ENCODE peak calls at places on chromosomes 11 and 22, in six cellular contexts. G is fibroblast of lung, I is Kasumi-1, R is endothelial cell, O is LHCN-M2, B is GM04504. S is an unnamed sample.

GRCh38 chr11:93221539-93221938 is 23.7 kb upstream of the SLC36A4 start:
- DNase-seq in G (no peak), I (no peak), R (no peak), O (no peak), B (no peak), S (no peak)

GRCh38 chr11:11574373-11574772 is 47.4 kb downstream of the GALNT18 start:
- DNase-seq in G (no peak), I (no peak), R (no peak), O (no peak), B (no peak), S (no peak)

GRCh38 chr22:50508897-50509296 is 873 bp downstream of the NCAPH2 start:
- DNase-seq in G (no peak), I (no peak), R (no peak), O (no peak), B (no peak), S (no peak)

GRCh38 chr11:25928076-25928475 is 403.9 kb upstream of the ANO3 start:
- DNase-seq in G (no peak), I (no peak), R (no peak), O (no peak), B (no peak), S (peak)

GRCh38 chr11:10044618-10045017 is 249.4 kb downstream of the SBF2 start:
- DNase-seq in G (peak), I (peak), R (no peak), O (peak), B (no peak), S (no peak)

GRCh38 chr11:59173964-59174663 is 2.2 kb downstream of the DTX4 start:
- DNase-seq in G (peak), I (no peak), R (no peak), O (peak), B (no peak), S (peak)

GRCh38 chr11:65642014-65642671 is 4.2 kb downstream of the SIPA1 start:
- DNase-seq in G (no peak), I (no peak), R (peak), O (no peak), B (no peak), S (no peak)

GRCh38 chr22:45105281-45105700 is 58.4 kb upstream of the NUP50 start:
- DNase-seq in G (peak), I (no peak), R (no peak), O (peak), B (peak), S (peak)

GRCh38 chr11:12150831-12151382 is 40.5 kb downstream of the MICAL2 start:
- DNase-seq in G (peak), I (no peak), R (no peak), O (no peak), B (no peak), S (no peak)

GRCh38 chr11:77188912-77189491 is 61.0 kb downstream of the MYO7A start:
- DNase-seq in G (no peak), I (no peak), R (no peak), O (no peak), B (no peak), S (no peak)

GRCh38 chr11:129434641-129435498 is 59.2 kb downstream of the BARX2 start:
- DNase-seq in G (peak), I (no peak), R (no peak), O (no peak), B (no peak), S (no peak)

GRCh38 chr11:46879056-46879585 is 33.0 kb upstream of the CKAP5 start:
- DNase-seq in G (no peak), I (no peak), R (no peak), O (no peak), B (no peak), S (no peak)

GRCh38 chr22:49738006-49738405 is 89.7 kb downstream of the BRD1 start:
- DNase-seq in G (no peak), I (no peak), R (no peak), O (no peak), B (no peak), S (no peak)

GRCh38 chr11:33703771-33704170 is 3.1 kb upstream of the C11orf91 start:
- DNase-seq in G (peak), I (no peak), R (no peak), O (peak), B (no peak), S (no peak)

GRCh38 chr22:46296257-46297150 is at the start of gene GTSE1:
- DNase-seq in G (peak), I (peak), R (peak), O (peak), B (peak), S (peak)

GRCh38 chr11:26847459-26847858 is 125.6 kb upstream of the SLC5A12 start:
- DNase-seq in G (no peak), I (no peak), R (no peak), O (no peak), B (peak), S (no peak)

GRCh38 chr11:1557904-1558831 is 13.9 kb downstream of the DUSP8 start:
- DNase-seq in G (peak), I (no peak), R (no peak), O (no peak), B (peak), S (peak)

GRCh38 chr22:37045958-37046357 is 5.6 kb upstream of the KCTD17 start:
- DNase-seq in G (peak), I (peak), R (peak), O (peak), B (no peak), S (peak)

GRCh38 chr11:92917927-92918326 is 51.5 kb upstream of the MTNR1B start:
- DNase-seq in G (no peak), I (no peak), R (no peak), O (no peak), B (no peak), S (no peak)

S was measured in HCEC 1CT.